ENCODE peak calls at places on chromosomes 1 and 21, in seven cellular contexts. One of them, this sample, is unnamed.

GRCh38 chr21:33543505-33544129 is 779 bp downstream of the SON start:
- DNase-seq in HCT116: no peak
- DNase-seq in PC-3: peak; percentile 47
- DNase-seq in SK-N-SH: no peak
- DNase-seq in OCI-LY7: peak; percentile 18
- DNase-seq in neural progenitor cell: peak; percentile 87
- DNase-seq in hepatocyte: no peak
- DNase-seq in this sample: no peak

GRCh38 chr1:209427811-209428210 is 155.7 kb upstream of the CAMK1G start:
- DNase-seq in HCT116: no peak
- DNase-seq in PC-3: no peak
- DNase-seq in SK-N-SH: no peak
- DNase-seq in OCI-LY7: no peak
- DNase-seq in neural progenitor cell: no peak
- DNase-seq in hepatocyte: no peak
- DNase-seq in this sample: peak; percentile 69

GRCh38 chr1:186152227-186152944 is 222.7 kb downstream of the TPR start:
- DNase-seq in HCT116: peak; percentile 54
- DNase-seq in PC-3: peak; percentile 92
- DNase-seq in SK-N-SH: no peak
- DNase-seq in OCI-LY7: no peak
- DNase-seq in neural progenitor cell: peak; percentile 3
- DNase-seq in hepatocyte: peak; percentile 55
- DNase-seq in this sample: no peak

GRCh38 chr1:68384872-68385390 is 64.8 kb downstream of the RPE65 start:
- DNase-seq in HCT116: peak; percentile 95
- DNase-seq in PC-3: peak; percentile 95
- DNase-seq in SK-N-SH: no peak
- DNase-seq in OCI-LY7: no peak
- DNase-seq in neural progenitor cell: no peak
- DNase-seq in hepatocyte: no peak
- DNase-seq in this sample: no peak

GRCh38 chr1:90616395-90616794 is 100.7 kb downstream of the BARHL2 start:
- DNase-seq in HCT116: peak; percentile 18
- DNase-seq in PC-3: peak; percentile 40
- DNase-seq in SK-N-SH: peak; percentile 8
- DNase-seq in OCI-LY7: no peak
- DNase-seq in neural progenitor cell: peak; percentile 44
- DNase-seq in hepatocyte: peak; percentile 16
- DNase-seq in this sample: peak; percentile 77

GRCh38 chr1:43796111-43796581 is 88.8 kb downstream of the ST3GAL3 start:
- DNase-seq in HCT116: no peak
- DNase-seq in PC-3: no peak
- DNase-seq in SK-N-SH: no peak
- DNase-seq in OCI-LY7: no peak
- DNase-seq in neural progenitor cell: no peak
- DNase-seq in hepatocyte: no peak
- DNase-seq in this sample: no peak

GRCh38 chr1:78339490-78339889 is 151.3 kb upstream of the PTGFR start:
- DNase-seq in HCT116: no peak
- DNase-seq in PC-3: peak; percentile 81
- DNase-seq in SK-N-SH: no peak
- DNase-seq in OCI-LY7: no peak
- DNase-seq in neural progenitor cell: no peak
- DNase-seq in hepatocyte: no peak
- DNase-seq in this sample: no peak

GRCh38 chr1:32128479-32128878 is 20.6 kb downstream of the KPNA6 start:
- DNase-seq in HCT116: no peak
- DNase-seq in PC-3: no peak
- DNase-seq in SK-N-SH: no peak
- DNase-seq in OCI-LY7: no peak
- DNase-seq in neural progenitor cell: no peak
- DNase-seq in hepatocyte: no peak
- DNase-seq in this sample: no peak

DNA sequence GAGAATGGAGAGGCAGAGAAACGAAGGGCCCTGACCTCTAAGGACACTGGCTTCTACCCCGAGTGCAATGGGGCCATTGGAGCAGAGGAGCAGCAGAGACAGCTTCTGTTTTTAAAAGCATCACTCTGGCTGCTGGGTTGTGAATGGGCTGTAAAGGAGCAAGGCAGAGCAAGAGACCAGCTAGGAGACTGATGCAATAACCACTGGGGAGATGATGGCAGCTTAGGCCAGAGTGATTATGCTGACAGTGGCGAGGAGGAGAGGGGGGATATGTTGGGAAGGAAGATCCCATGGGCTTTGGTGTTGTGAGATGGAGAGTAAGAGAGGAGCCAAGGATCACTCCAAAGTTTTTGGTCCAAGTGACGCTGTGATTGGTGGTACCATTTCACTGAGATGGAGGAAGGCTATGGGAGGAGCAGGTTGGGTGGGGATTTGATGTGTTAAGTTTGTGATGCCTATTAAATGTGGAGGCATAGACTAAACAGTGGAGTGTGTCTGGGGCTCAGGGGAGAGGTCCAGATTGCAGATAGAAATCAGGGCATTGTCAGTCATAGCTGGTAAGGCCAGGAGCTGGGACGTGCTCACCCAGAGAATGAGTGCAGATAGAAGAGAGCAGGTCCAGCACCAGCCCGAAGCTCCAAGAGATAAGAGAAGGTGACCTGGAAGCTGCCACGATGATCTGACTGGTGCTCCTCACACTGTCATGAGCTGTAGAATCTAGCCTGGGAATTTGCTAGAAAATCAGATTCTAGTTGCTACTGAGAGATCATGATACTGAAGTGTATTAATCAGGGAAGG is 11.0 kb downstream of the TRAF5 start:
- DNase-seq in HCT116: no peak
- DNase-seq in PC-3: no peak
- DNase-seq in SK-N-SH: no peak
- DNase-seq in OCI-LY7: no peak
- DNase-seq in neural progenitor cell: no peak
- DNase-seq in hepatocyte: no peak
- DNase-seq in this sample: no peak
- H3K4me1 ChIP-seq in HCT116: peaks cover 9% of the 10 kb centered on the region
- H3K4me1 ChIP-seq in PC-3: peaks cover 13% of the 10 kb centered on the region
- H3K4me1 ChIP-seq in SK-N-SH: no peaks in the 10 kb centered on the region
- H3K4me1 ChIP-seq in OCI-LY7: peaks cover 75% of the 10 kb centered on the region
- H3K4me1 ChIP-seq in neural progenitor cell: peaks cover 3% of the 10 kb centered on the region
- H3K4me1 ChIP-seq in hepatocyte: no peaks in the 10 kb centered on the region
- H3K4me1 ChIP-seq in this sample: peaks cover 6% of the 10 kb centered on the region

DNA sequence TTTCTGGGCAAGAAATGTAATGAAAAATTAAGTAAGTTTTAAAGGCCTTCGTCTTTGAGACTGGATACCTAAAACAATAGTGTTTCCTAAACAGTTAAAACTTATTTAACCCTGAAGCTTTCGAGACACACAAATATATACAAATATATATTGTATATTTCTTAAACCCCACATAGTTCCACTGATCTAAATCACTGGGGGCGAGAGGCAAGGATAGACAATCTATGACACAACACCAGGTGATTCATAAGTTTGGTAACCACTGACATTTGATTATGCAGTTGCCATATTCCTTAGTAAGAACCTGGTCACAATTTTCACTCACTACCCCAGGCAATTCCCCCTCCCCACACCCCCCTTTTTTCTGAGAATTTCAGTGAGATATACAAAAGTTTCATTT is 55.3 kb upstream of the BOLA1 start:
- DNase-seq in HCT116: no peak
- DNase-seq in PC-3: peak; percentile 84
- DNase-seq in SK-N-SH: no peak
- DNase-seq in OCI-LY7: peak; percentile 70
- DNase-seq in neural progenitor cell: peak; percentile 0
- DNase-seq in hepatocyte: peak; percentile 20
- DNase-seq in this sample: peak; percentile 1
- TF ChIP-seq EZH2phosphoT487 in HCT116: no peak
- TF ChIP-seq EZH2phosphoT487 in PC-3: no peak
- TF ChIP-seq EZH2phosphoT487 in SK-N-SH: no peak
- TF ChIP-seq EZH2phosphoT487 in OCI-LY7: no peak
- TF ChIP-seq EZH2phosphoT487 in neural progenitor cell: no peak
- TF ChIP-seq EZH2phosphoT487 in hepatocyte: no peak
- TF ChIP-seq EZH2phosphoT487 in this sample: no peak

GRCh38 chr1:226187380-226187779 is 839 bp upstream of the ACBD3 start:
- DNase-seq in HCT116: no peak
- DNase-seq in PC-3: no peak
- DNase-seq in SK-N-SH: no peak
- DNase-seq in OCI-LY7: no peak
- DNase-seq in neural progenitor cell: no peak
- DNase-seq in hepatocyte: no peak
- DNase-seq in this sample: no peak
- H3K4me3 ChIP-seq in HCT116: peak overlapping the region; percentile 90
- H3K4me3 ChIP-seq in PC-3: peak overlapping the region; percentile 80
- H3K4me3 ChIP-seq in SK-N-SH: peak overlapping the region; percentile 71
- H3K4me3 ChIP-seq in OCI-LY7: peak overlapping the region; percentile 82
- H3K4me3 ChIP-seq in neural progenitor cell: peak overlapping the region; percentile 78
- H3K4me3 ChIP-seq in hepatocyte: peak overlapping the region; percentile 59
- H3K4me3 ChIP-seq in this sample: peak overlapping the region; percentile 97

DNA sequence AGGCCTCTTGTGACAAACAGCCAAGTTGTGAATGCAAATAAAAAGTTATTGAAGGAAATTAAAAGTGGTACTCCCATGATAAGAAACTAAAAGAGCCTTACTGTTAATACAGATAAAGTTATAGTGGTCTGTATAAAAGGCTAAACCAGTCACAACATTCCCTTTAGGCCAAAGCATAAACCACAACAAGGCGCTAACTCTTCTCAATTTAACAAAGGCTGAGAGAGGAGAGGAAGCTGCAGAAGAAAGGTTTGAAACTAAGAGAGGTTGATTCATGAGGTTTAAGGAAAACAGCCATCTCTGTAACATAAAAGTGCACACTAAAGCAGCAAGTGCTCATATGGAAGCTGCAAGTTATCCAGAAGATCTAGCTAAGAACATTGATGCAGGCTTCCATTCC is 10.7 kb downstream of the C1orf105 start:
- DNase-seq in HCT116: no peak
- DNase-seq in PC-3: no peak
- DNase-seq in SK-N-SH: no peak
- DNase-seq in OCI-LY7: no peak
- DNase-seq in neural progenitor cell: no peak
- DNase-seq in hepatocyte: no peak
- DNase-seq in this sample: no peak
- H3K4me1 ChIP-seq in HCT116: no peaks in the 10 kb centered on the region
- H3K4me1 ChIP-seq in PC-3: peaks cover 20% of the 10 kb centered on the region
- H3K4me1 ChIP-seq in SK-N-SH: no peaks in the 10 kb centered on the region
- H3K4me1 ChIP-seq in OCI-LY7: no peaks in the 10 kb centered on the region
- H3K4me1 ChIP-seq in neural progenitor cell: peaks cover 10% of the 10 kb centered on the region
- H3K4me1 ChIP-seq in hepatocyte: peaks cover 14% of the 10 kb centered on the region
- H3K4me1 ChIP-seq in this sample: peaks cover 10% of the 10 kb centered on the region

GRCh38 chr1:54309631-54310366 is 96.4 kb downstream of the SSBP3 start:
- DNase-seq in HCT116: no peak
- DNase-seq in PC-3: no peak
- DNase-seq in SK-N-SH: no peak
- DNase-seq in OCI-LY7: no peak
- DNase-seq in neural progenitor cell: peak; percentile 65
- DNase-seq in hepatocyte: no peak
- DNase-seq in this sample: peak; percentile 76
- TF ChIP-seq EZH2phosphoT487 in HCT116: no peak
- TF ChIP-seq EZH2phosphoT487 in PC-3: no peak
- TF ChIP-seq EZH2phosphoT487 in SK-N-SH: no peak
- TF ChIP-seq EZH2phosphoT487 in OCI-LY7: no peak
- TF ChIP-seq EZH2phosphoT487 in neural progenitor cell: no peak
- TF ChIP-seq EZH2phosphoT487 in hepatocyte: no peak
- TF ChIP-seq EZH2phosphoT487 in this sample: no peak

GRCh38 chr1:150979723-150980056 is 2.4 kb upstream of the ANXA9 start:
- DNase-seq in HCT116: no peak
- DNase-seq in PC-3: no peak
- DNase-seq in SK-N-SH: no peak
- DNase-seq in OCI-LY7: no peak
- DNase-seq in neural progenitor cell: no peak
- DNase-seq in hepatocyte: no peak
- DNase-seq in this sample: no peak

GRCh38 chr1:150976879-150977694 is 2.5 kb upstream of the CERS2 start:
- DNase-seq in HCT116: peak; percentile 85
- DNase-seq in PC-3: peak; percentile 94
- DNase-seq in SK-N-SH: no peak
- DNase-seq in OCI-LY7: peak; percentile 67
- DNase-seq in neural progenitor cell: peak; percentile 53
- DNase-seq in hepatocyte: peak; percentile 76
- DNase-seq in this sample: peak; percentile 72

GRCh38 chr1:150976401-150976821 is 1.8 kb upstream of the CERS2 start:
- DNase-seq in HCT116: no peak
- DNase-seq in PC-3: no peak
- DNase-seq in SK-N-SH: no peak
- DNase-seq in OCI-LY7: no peak
- DNase-seq in neural progenitor cell: no peak
- DNase-seq in hepatocyte: no peak
- DNase-seq in this sample: peak; percentile 58

GRCh38 chr1:150981177-150981804 is 801 bp upstream of the ANXA9 start:
- DNase-seq in HCT116: no peak
- DNase-seq in PC-3: peak; percentile 54
- DNase-seq in SK-N-SH: no peak
- DNase-seq in OCI-LY7: peak; percentile 52
- DNase-seq in neural progenitor cell: peak; percentile 76
- DNase-seq in hepatocyte: peak; percentile 65
- DNase-seq in this sample: peak; percentile 92

DNA sequence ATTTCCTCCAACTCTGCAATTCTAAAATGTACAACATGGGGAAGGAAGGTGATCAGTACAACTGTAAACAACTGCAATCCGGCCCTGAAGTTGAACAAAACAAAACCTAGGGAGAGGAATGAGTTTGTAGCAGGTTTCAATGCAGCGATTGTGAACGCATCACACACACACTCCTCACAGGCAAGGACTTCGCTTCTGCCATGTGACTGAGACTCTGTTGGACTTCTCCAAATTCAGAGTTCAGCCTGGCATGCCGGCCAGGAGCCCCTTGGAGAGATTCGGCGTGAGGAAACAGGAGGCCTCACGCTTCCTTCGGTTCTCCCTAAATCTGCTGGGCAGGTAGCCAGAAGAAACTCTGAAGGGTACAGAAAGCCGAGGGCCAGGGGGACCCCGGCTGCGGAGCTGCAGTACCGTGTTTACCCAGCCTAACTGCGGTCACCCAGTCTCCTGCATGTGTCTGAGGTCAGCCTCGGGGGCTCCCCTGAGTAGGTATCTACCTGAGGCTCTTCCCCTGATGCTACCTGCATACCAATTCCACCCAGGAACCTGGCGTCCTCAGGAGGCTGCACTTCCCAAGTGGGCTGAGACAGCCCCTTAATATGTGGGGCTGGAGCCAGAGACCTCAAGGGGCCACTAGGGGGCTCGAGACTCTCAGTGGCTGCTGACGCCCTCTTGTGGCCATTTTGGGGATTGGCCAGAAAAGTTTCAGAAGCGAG is 2.9 kb upstream of the ANXA9 start:
- DNase-seq in HCT116: peak; percentile 78
- DNase-seq in PC-3: peak; percentile 99
- DNase-seq in SK-N-SH: peak; percentile 92
- DNase-seq in OCI-LY7: peak; percentile 92
- DNase-seq in neural progenitor cell: peak; percentile 94
- DNase-seq in hepatocyte: peak; percentile 94
- DNase-seq in this sample: peak; percentile 97
- H3K4me3 ChIP-seq in HCT116: no peak overlapping the region
- H3K4me3 ChIP-seq in PC-3: no peak overlapping the region
- H3K4me3 ChIP-seq in SK-N-SH: peak overlapping the region; percentile 39
- H3K4me3 ChIP-seq in OCI-LY7: no peak overlapping the region
- H3K4me3 ChIP-seq in neural progenitor cell: no peak overlapping the region
- H3K4me3 ChIP-seq in hepatocyte: no peak overlapping the region
- H3K4me3 ChIP-seq in this sample: peak overlapping the region; percentile 41

This sample was measured in GM23338.